ENCODE peak calls at places on chromosome 16, in nine cellular contexts. G is T-helper 17 cell; S is GM18507; P is NCI-H748 treated with DMSO at 0.1 percent for 48 hours; H is NCI-H1092; W is IMR-90; N is brain microvascular endothelial cell; C is posterior cingulate gyrus; K is activated T-helper 1 cell treated with anti-CD3 and anti-CD28 coated beads, Interleukin-2, amount 50 U/mL, for 16 hours. Z is an unnamed sample.

GRCh38 chr16:8931864-8932263 is 31.8 kb downstream of the USP7 start:
- DNase-seq in P (no peak), G (peak; percentile 41), W (peak; percentile 68), N (peak; percentile 37), S (no peak), C (no peak), H (no peak), K (peak; percentile 16), Z (no peak)

GRCh38 chr16:49382916-49383315 is 9.3 kb downstream of the C16orf78 start:
- DNase-seq in P (no peak), W (no peak), G (no peak), S (no peak), N (no peak), C (no peak), H (no peak), K (no peak), Z (no peak)

GRCh38 chr16:88066234-88066633 is 115.0 kb downstream of the BANP start:
- DNase-seq in W (no peak), G (no peak), P (no peak), C (no peak), H (no peak), K (no peak), N (no peak), S (no peak), Z (no peak)

GRCh38 chr16:1366712-1367299 is 15.1 kb downstream of the GNPTG start:
- DNase-seq in G (no peak), W (no peak), S (no peak), C (no peak), H (no peak), N (no peak), P (no peak), K (no peak), Z (no peak)

GRCh38 chr16:54282202-54282922 is 4.2 kb downstream of the IRX3 start:
- DNase-seq in C (no peak), K (no peak), G (no peak), W (no peak), P (no peak), S (no peak), N (no peak), H (no peak), Z (no peak)

GRCh38 chr16:85682516-85682915 is 6.2 kb downstream of the GINS2 start:
- DNase-seq in P (no peak), C (peak; percentile 30), N (no peak), W (no peak), G (no peak), S (no peak), K (no peak), H (no peak), Z (no peak)

GRCh38 chr16:89574681-89575246 is 794 bp upstream of the CPNE7 start:
- DNase-seq in N (no peak), C (no peak), K (no peak), S (peak; percentile 77), W (peak; percentile 61), H (no peak), P (no peak), G (peak; percentile 48), Z (peak; percentile 78)

GRCh38 chr16:66238696-66239095 is 127.8 kb upstream of the CDH5 start:
- DNase-seq in H (no peak), C (no peak), W (no peak), N (no peak), S (no peak), P (no peak), K (no peak), G (no peak), Z (no peak)

GRCh38 chr16:69105501-69106361 is at the start of gene HAS3:
- DNase-seq in W (peak; percentile 48), K (no peak), C (peak; percentile 84), N (peak; percentile 44), S (no peak), H (peak; percentile 59), G (no peak), P (peak; percentile 24), Z (peak; percentile 63)

GRCh38 chr16:87393680-87394055 is 1.5 kb downstream of the MAP1LC3B start:
- DNase-seq in C (no peak), N (no peak), W (no peak), K (no peak), G (no peak), S (no peak), P (no peak), H (no peak), Z (no peak)

GRCh38 chr16:21727344-21727743 is 63.6 kb downstream of the OTOA start:
- DNase-seq in W (no peak), K (no peak), H (no peak), S (no peak), N (no peak), G (no peak), C (no peak), P (no peak), Z (no peak)

GRCh38 chr16:10529895-10530669 is 50.3 kb downstream of the EMP2 start:
- DNase-seq in K (no peak), P (no peak), H (no peak), S (no peak), W (no peak), C (no peak), G (no peak), N (no peak), Z (no peak)